ENCODE peak calls at places on chromosome 22, in four cellular contexts. F, L, B and E are unnamed samples.

GRCh38 chr22:40021401-40022000 is 26.7 kb downstream of the FAM83F start:
- DNase-seq in F (no peak), L (no peak), B (no peak), E (no peak)

GRCh38 chr22:49370841-49371301 is 456.8 kb downstream of the BRD1 start:
- DNase-seq in F (no peak), L (no peak), B (no peak), E (no peak)

GRCh38 chr22:23569291-23569690 is 10.8 kb downstream of the IGLL1 start:
- DNase-seq in B (no peak), F (no peak), L (peak), E (no peak)

GRCh38 chr22:36204641-36205032 is 3.0 kb upstream of the APOL4 start:
- DNase-seq in F (no peak), L (peak), B (no peak), E (no peak)

GRCh38 chr22:17118342-17118741 is 2.8 kb downstream of the TMEM121B start:
- DNase-seq in L (no peak), F (no peak), B (no peak), E (no peak)

GRCh38 chr22:28103596-28103995 is 184.5 kb upstream of the PITPNB start:
- DNase-seq in B (no peak), F (no peak), L (no peak), E (no peak)

GRCh38 chr22:23178512-23179254 is 1.6 kb upstream of the BCR start:
- DNase-seq in L (no peak), F (peak), B (no peak), E (peak)

GRCh38 chr22:43370045-43370444 is 26.9 kb upstream of the SCUBE1 start:
- DNase-seq in F (no peak), L (no peak), B (no peak), E (no peak)

GRCh38 chr22:38311331-38311635 is 6.0 kb downstream of the CSNK1E start:
- DNase-seq in F (no peak), B (peak), L (no peak), E (no peak)

GRCh38 chr22:40733919-40734318 is 54.6 kb downstream of the MCHR1 start:
- DNase-seq in F (no peak), B (no peak), L (no peak), E (no peak)

GRCh38 chr22:39665229-39665628 is 94.7 kb downstream of the CACNA1I start:
- DNase-seq in L (no peak), B (no peak), F (no peak), E (no peak)

GRCh38 chr22:40020956-40021355 is 26.2 kb downstream of the FAM83F start:
- DNase-seq in B (no peak), F (no peak), L (no peak), E (no peak)

GRCh38 chr22:30183861-30184278 is 62.7 kb downstream of the LIF start:
- DNase-seq in F (peak), L (no peak), B (no peak), E (no peak)

GRCh38 chr22:27241430-27242110 is 560.0 kb downstream of the MN1 start:
- DNase-seq in L (no peak), F (no peak), B (no peak), E (no peak)

DNA sequence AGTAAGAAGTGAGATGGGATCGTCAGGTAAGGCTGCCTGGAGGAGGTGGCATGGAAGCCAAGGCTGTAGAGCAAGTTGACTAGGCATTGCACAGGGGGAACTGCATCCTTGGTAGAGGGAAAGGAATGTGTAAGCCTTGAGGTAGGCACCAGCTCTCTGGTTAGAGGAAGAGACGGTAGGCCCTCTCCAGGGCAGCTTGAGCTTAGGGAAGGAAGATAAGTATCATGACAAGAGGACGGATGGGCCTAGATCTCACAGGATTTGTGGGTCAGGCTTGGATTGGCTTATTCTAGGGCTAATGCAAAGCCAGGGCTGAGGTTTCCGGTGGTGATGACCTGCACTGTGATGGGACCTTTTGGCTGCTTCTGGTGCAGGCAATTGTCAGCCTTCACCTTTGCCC is 1035.8 kb downstream of the TBC1D22A start:
- DNase-seq in L (no peak), B (no peak), F (no peak), E (no peak)
- TF ChIP-seq TARDBP in L (no peak), B (no peak), F (no peak), E (no peak)

DNA sequence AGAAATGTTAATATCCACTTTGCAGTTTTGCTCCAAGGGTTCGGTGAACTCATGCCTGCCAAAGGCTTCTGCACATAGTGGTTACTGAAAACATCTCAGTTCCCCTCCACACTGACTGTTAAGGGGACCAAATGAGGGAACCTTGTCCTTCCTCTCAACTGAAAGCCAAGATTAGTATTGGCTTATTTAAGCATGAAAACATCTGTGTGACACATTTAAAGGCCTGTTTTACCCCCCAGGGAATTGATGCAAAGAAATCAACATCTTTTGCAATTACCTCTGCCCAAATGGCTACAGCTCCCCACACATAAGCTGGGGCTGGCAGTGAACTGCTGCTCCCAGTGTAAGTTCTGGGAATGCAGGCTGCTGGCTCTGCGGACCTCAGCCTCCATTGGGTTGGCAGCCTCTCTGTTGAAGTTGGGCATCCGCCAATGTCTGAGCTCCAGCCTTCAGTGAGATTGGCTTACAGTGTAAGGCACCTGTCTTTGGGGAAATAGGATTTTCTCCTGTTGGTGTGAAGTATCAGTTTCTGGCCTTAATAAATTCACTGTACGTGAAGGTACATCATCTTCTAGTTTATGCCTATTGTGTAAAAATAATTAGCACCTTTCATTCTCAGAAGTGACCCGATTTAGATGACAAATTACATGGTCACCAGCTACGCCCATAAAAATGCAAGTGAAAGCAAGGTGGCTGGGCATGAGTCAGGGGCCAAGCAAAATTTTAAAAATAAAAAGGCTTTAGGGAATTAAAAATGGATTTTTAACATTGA is 213.4 kb upstream of the SYN3 start:
- DNase-seq in L (no peak), F (no peak), B (peak), E (no peak)
- TF ChIP-seq FOXM1 in L (no peak), F (no peak), B (peak), E (no peak)

GRCh38 chr22:45007946-45008852 is 1.6 kb downstream of the PHF21B start:
- DNase-seq in F (peak), B (no peak), L (no peak), E (no peak)

GRCh38 chr22:45010532-45010900 is 711 bp upstream of the PHF21B start:
- DNase-seq in B (no peak), L (no peak), F (no peak), E (no peak)

GRCh38 chr22:45008853-45009751 is 703 bp downstream of the PHF21B start:
- DNase-seq in B (no peak), F (no peak), L (no peak), E (no peak)

GRCh38 chr22:45007247-45007945 is 2.4 kb downstream of the PHF21B start:
- DNase-seq in B (no peak), L (no peak), F (peak), E (peak)

GRCh38 chr22:45009881-45010531 is at the start of gene PHF21B:
- DNase-seq in F (peak), L (no peak), B (no peak), E (peak)
- TF ChIP-seq TARDBP in F (no peak), L (no peak), B (no peak), E (no peak)

GRCh38 chr22:42317691-42318547 is 47.5 kb upstream of the TCF20 start:
- DNase-seq in F (no peak), L (no peak), B (no peak), E (no peak)
- TF ChIP-seq FOXM1 in F (no peak), L (no peak), B (no peak), E (no peak)